ENCODE peak calls at places on chromosomes 2 and 18, in four cellular contexts. N is GM12878, L is K562, O is HepG2. Z is an unnamed sample.

GRCh38 chr2:148507970-148508369 is 136.6 kb upstream of the EPC2 start:
- DNase-seq in O (no peak), L (no peak), N (no peak), Z (no peak)

GRCh38 chr18:43869451-43870008 is 592.2 kb upstream of the SYT4 start:
- DNase-seq in L (no peak), O (no peak), N (no peak), Z (no peak)

GRCh38 chr2:130829020-130829419 is 7.7 kb upstream of the ARHGEF4 start:
- DNase-seq in O (no peak), L (no peak), N (no peak), Z (no peak)

GRCh38 chr2:109331864-109332848 is 203.2 kb downstream of the SH3RF3 start:
- DNase-seq in L (peak; percentile 24), O (peak; percentile 21), N (no peak), Z (peak; percentile 27)

GRCh38 chr2:126731353-126731752 is 75.4 kb downstream of the GYPC start:
- DNase-seq in O (no peak), L (no peak), N (no peak), Z (no peak)

GRCh38 chr18:62360806-62361205 is 35.7 kb downstream of the TNFRSF11A start:
- DNase-seq in O (no peak), L (no peak), N (no peak), Z (no peak)

GRCh38 chr2:4992226-4992625 is 700.0 kb upstream of the SOX11 start:
- DNase-seq in O (no peak), N (no peak), L (no peak), Z (no peak)

GRCh38 chr2:181074457-181074856 is 94.1 kb downstream of the UBE2E3 start:
- DNase-seq in L (no peak), N (no peak), O (no peak), Z (no peak)

GRCh38 chr2:240387669-240388358 is 47.6 kb upstream of the GPC1 start:
- DNase-seq in O (peak; percentile 62), N (no peak), L (peak; percentile 70), Z (no peak)

GRCh38 chr2:237440819-237441281 is 26.9 kb upstream of the COL6A3 start:
- DNase-seq in L (no peak), N (no peak), O (no peak), Z (no peak)

GRCh38 chr2:185219981-185220380 is 518.6 kb upstream of the FSIP2 start:
- DNase-seq in O (peak; percentile 13), N (no peak), L (no peak), Z (no peak)

GRCh38 chr2:35973132-35973736 is 382.3 kb upstream of the CRIM1 start:
- DNase-seq in L (no peak), N (no peak), O (peak; percentile 46), Z (peak; percentile 12)

GRCh38 chr2:237691908-237692600 is 64.7 kb downstream of the LRRFIP1 start:
- DNase-seq in N (no peak), O (peak; percentile 69), L (peak; percentile 90), Z (peak; percentile 89)

GRCh38 chr2:208399201-208399600 is 7.4 kb upstream of the PTH2R start:
- DNase-seq in L (no peak), N (no peak), O (no peak), Z (no peak)

GRCh38 chr2:127197475-127198385 is 22.4 kb downstream of the CYP27C1 start:
- DNase-seq in O (peak; percentile 71), N (peak; percentile 9), L (peak; percentile 82), Z (peak; percentile 80)

GRCh38 chr18:55763298-55763697 is 175.3 kb upstream of the TCF4 start:
- DNase-seq in O (no peak), L (no peak), N (no peak), Z (no peak)

GRCh38 chr2:69652206-69652605 is 8.7 kb upstream of the AAK1 start:
- DNase-seq in N (no peak), O (no peak), L (no peak), Z (no peak)

GRCh38 chr2:236642584-236643291 is 73.1 kb downstream of the ACKR3 start:
- DNase-seq in L (no peak), O (peak; percentile 18), N (no peak), Z (no peak)

GRCh38 chr2:196587061-196587460 is 52.5 kb upstream of the CCDC150 start:
- DNase-seq in L (no peak), O (no peak), N (no peak), Z (no peak)

GRCh38 chr2:68992933-68993332 is 18.5 kb downstream of the GKN1 start:
- DNase-seq in N (no peak), L (no peak), O (no peak), Z (no peak)

GRCh38 chr2:217835931-217836881 is 166.6 kb downstream of the TNS1 start:
- DNase-seq in N (no peak), L (no peak), O (no peak), Z (no peak)

GRCh38 chr2:171523339-171523931 is 1.2 kb downstream of the CYBRD1 start:
- DNase-seq in L (peak; percentile 77), O (peak; percentile 21), N (no peak), Z (peak; percentile 60)

GRCh38 chr2:102915128-102915527 is 153.3 kb downstream of the TMEM182 start:
- DNase-seq in O (peak; percentile 7), N (no peak), L (no peak), Z (no peak)

GRCh38 chr2:86556508-86556907 is 6.7 kb downstream of the CHMP3 start:
- DNase-seq in N (no peak), O (peak; percentile 92), L (no peak), Z (peak; percentile 19)

GRCh38 chr2:120602251-120602650 is 133.4 kb upstream of the GLI2 start:
- DNase-seq in O (no peak), N (no peak), L (no peak), Z (no peak)

GRCh38 chr18:39732918-39733317 is 2167.3 kb upstream of the CELF4 start:
- DNase-seq in O (no peak), L (no peak), N (no peak), Z (peak; percentile 35)

GRCh38 chr2:151637284-151637781 is 96.9 kb downstream of the NEB start:
- DNase-seq in L (no peak), N (peak; percentile 11), O (no peak), Z (no peak)
- TF ChIP-seq FOXK2 in L (no peak), N (no peak), O (no peak), Z (no peak)

DNA sequence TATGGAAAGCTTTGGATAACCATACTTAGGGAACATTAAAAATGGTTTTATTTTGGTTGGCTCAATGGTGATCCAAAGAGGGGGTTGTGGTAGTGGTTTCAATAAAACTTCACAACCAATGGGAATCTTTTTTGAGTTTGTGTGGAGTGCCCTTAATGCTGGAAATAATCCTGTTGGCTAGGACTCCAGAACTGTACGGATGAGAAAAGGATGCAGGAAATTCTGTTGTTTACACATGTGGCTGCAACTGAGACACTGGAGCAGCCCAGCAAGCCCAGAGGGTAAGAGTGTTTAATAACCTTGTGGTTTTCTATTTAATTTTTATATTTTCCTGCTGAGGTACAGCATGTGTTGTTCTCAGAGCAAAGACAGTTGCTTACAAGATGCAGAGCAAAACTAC is at the start of gene CCDC102B:
- DNase-seq in L (no peak), N (no peak), O (no peak), Z (no peak)
- TF ChIP-seq SP1 in L (no peak), N (no peak), O (no peak), Z (no peak)

GRCh38 chr2:37672870-37673184 is 1.4 kb upstream of the CDC42EP3 start:
- DNase-seq in O (no peak), N (no peak), L (no peak), Z (no peak)

GRCh38 chr2:37670378-37671012 is 947 bp downstream of the CDC42EP3 start:
- DNase-seq in L (no peak), N (no peak), O (no peak), Z (no peak)

GRCh38 chr2:37671013-37671815 is at the start of gene CDC42EP3:
- DNase-seq in N (no peak), O (no peak), L (peak; percentile 62), Z (peak; percentile 67)

GRCh38 chr2:37671816-37672103 is 318 bp upstream of the CDC42EP3 start:
- DNase-seq in L (no peak), O (no peak), N (no peak), Z (no peak)

DNA sequence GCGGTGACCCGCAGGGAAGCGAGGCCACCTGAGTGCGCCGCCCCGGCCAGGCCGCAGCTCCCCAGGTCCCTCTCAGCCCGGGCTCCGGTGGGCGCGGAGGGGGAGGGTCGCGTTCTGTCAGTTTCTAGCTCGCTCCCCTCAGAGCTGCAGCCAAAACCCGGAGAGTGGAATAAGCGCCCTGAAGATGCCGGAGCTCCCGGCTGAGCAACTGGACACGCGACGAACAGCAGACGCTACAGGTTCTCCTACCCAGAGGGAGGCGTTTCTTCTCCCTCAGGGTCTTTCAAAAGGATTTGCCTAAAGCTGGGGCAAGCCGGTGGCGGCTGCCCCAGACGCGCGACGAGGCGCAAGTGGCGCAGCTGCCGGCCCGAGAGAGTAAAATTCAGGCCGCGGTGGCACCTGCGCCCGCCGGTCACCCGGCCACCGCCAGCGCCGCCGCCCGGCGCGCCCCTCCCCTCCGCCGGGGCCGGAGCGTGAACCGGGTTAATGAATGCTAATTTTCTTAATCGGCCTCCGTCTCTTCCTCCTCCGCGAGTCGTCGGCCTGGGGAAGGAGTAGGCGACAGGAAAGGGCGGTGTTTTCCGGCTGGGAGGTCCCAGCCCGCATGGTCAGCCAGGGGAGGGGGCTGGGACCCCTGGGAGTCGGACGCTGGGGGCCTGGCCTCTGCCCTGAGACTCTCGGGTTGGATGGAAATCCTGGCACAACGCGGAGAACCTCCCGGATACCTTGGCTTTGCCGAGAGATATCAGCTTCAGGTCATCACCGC is 845 bp upstream of the CDC42EP3 start:
- DNase-seq in L (peak; percentile 70), O (peak; percentile 34), N (no peak), Z (peak; percentile 80)
- TF ChIP-seq TARDBP in L (no peak), O (no peak), N (no peak), Z (no peak)

GRCh38 chr18:59748628-59749360 is 51.6 kb upstream of the CCBE1 start:
- DNase-seq in O (no peak), N (no peak), L (no peak), Z (no peak)
- TF ChIP-seq FOXK2 in O (no peak), N (no peak), L (no peak), Z (no peak)

DNA sequence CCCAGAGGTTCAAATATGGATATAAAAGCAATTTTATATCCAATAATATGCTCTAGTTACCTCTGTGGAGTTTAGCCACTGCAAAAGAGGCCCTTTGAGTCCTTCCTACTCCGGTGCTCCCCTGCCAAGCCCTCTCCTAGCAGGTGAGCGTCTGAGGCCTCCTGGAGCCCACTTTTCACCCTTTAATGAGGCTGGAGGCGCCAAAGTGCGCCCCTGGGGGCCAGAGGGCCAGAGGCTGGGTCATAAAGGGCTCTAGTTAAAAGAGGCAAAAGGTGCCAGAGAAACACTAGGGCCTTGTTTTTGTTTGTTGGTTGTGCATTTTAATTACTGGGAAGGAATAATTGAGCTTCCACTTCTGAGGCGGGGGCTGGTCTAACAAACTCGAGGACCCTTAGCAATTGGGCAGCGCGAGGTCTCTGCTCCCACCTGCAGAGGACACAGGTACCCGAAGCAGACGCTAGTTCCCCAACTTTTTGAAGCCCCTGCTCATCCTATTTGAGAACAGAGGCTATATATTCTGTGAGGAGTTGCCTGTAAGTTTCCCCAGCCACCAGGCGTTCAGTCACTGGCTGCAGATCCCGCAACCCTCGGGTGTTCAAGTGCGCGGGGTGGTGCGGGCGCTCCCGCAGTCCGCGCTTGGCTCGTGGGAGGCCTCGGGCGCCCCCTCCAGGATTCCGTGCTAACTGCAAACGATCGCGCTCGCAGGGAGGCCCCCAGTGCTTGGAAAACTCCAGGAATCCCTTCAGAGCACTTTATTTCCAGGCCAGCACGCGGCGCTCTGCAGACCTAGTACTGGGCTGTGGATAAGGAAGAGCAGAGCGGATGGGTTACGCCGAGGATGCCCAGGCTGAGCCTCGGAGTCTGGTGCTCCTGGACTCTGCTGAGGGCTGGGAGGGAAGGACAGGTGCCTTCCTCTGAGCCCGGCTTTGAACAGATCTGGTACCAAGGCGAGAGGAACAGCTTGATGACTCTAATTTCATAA is 14.1 kb downstream of the MSGN1 start:
- DNase-seq in L (peak; percentile 72), N (no peak), O (peak; percentile 87), Z (peak; percentile 88)
- TF ChIP-seq SP1 in L (no peak), N (no peak), O (no peak), Z (no peak)

Z was measured in HEK293T.